ENCODE peak calls at places on chromosomes 2 and 18, in four cellular contexts. J is sigmoid colon; T is spleen; F is CD4-positive, CD25-positive, alpha-beta regulatory T cell. C is an unnamed sample.

GRCh38 chr2:100041946-100042345 is 100.4 kb downstream of the AFF3 start:
- DNase-seq in F (no peak), J (no peak), T (no peak), C (no peak)

GRCh38 chr2:138267902-138268254 is 233.7 kb upstream of the SPOPL start:
- DNase-seq in F (no peak), J (no peak), T (no peak), C (no peak)

GRCh38 chr2:121349721-121350401 is 64.9 kb upstream of the TFCP2L1 start:
- DNase-seq in T (no peak), F (no peak), J (no peak), C (no peak)

GRCh38 chr2:138922973-138923563 is 142.9 kb upstream of the NXPH2 start:
- DNase-seq in J (no peak), T (no peak), F (no peak), C (no peak)

GRCh38 chr2:127862228-127862627 is 4.3 kb upstream of the POLR2D start:
- DNase-seq in T (no peak), J (no peak), F (no peak), C (no peak)

GRCh38 chr2:233210843-233211600 is 40.5 kb upstream of the ATG16L1 start:
- DNase-seq in J (peak; percentile 88), F (no peak), T (peak; percentile 78), C (no peak)

GRCh38 chr2:61416871-61417645 is 53.8 kb downstream of the USP34 start:
- DNase-seq in F (no peak), J (no peak), T (no peak), C (no peak)

GRCh38 chr2:190786404-190787166 is 94.0 kb upstream of the GLS start:
- DNase-seq in F (no peak), J (no peak), T (no peak), C (no peak)

GRCh38 chr2:7766302-7766701 is 849.1 kb downstream of the RNF144A start:
- DNase-seq in F (no peak), T (no peak), J (no peak), C (no peak)

GRCh38 chr2:221096651-221097567 is 475.2 kb downstream of the EPHA4 start:
- DNase-seq in J (no peak), F (no peak), T (no peak), C (no peak)

GRCh38 chr2:164710252-164710633 is 89.0 kb upstream of the GRB14 start:
- DNase-seq in J (no peak), F (no peak), T (no peak), C (no peak)

GRCh38 chr2:45046786-45047185 is 37.5 kb upstream of the SIX2 start:
- DNase-seq in J (no peak), F (no peak), T (no peak), C (no peak)

GRCh38 chr2:14994721-14995120 is 362.2 kb downstream of the LRATD1 start:
- DNase-seq in J (no peak), T (no peak), F (no peak), C (no peak)

GRCh38 chr2:17584689-17585088 is 44.2 kb downstream of the VSNL1 start:
- DNase-seq in F (no peak), J (no peak), T (no peak), C (no peak)

GRCh38 chr18:13520306-13520705 is 206.1 kb downstream of the FAM210A start:
- DNase-seq in T (no peak), J (peak; percentile 81), F (no peak), C (peak; percentile 39)

GRCh38 chr2:177298191-177298590 is 33.7 kb upstream of the NFE2L2 start:
- DNase-seq in J (no peak), T (no peak), F (no peak), C (no peak)

DNA sequence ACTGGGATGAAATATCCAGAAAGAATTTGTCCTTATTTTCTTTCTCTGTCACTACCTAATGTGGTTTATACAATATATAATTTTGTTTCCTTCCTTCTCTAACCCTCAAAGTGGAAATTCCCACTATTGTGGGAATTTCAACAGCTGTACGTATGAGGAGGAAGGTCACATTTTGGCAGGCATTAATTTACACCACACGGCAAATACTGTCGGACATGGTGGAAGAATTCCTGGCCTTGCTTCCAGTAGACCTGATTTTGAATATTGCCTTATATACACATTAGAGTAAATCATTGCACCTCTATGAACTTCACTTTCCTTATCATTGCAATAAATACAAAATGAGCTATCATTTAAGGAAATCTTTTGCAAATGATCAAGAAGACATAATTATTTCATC is 358.1 kb upstream of the ETAA1 start:
- DNase-seq in J (no peak), F (no peak), T (no peak), C (no peak)
- H3K27me3 ChIP-seq in J (no peaks in the 10 kb centered on the region), F (no peaks in the 10 kb centered on the region), T (no peaks in the 10 kb centered on the region), C (no peaks in the 10 kb centered on the region)

DNA sequence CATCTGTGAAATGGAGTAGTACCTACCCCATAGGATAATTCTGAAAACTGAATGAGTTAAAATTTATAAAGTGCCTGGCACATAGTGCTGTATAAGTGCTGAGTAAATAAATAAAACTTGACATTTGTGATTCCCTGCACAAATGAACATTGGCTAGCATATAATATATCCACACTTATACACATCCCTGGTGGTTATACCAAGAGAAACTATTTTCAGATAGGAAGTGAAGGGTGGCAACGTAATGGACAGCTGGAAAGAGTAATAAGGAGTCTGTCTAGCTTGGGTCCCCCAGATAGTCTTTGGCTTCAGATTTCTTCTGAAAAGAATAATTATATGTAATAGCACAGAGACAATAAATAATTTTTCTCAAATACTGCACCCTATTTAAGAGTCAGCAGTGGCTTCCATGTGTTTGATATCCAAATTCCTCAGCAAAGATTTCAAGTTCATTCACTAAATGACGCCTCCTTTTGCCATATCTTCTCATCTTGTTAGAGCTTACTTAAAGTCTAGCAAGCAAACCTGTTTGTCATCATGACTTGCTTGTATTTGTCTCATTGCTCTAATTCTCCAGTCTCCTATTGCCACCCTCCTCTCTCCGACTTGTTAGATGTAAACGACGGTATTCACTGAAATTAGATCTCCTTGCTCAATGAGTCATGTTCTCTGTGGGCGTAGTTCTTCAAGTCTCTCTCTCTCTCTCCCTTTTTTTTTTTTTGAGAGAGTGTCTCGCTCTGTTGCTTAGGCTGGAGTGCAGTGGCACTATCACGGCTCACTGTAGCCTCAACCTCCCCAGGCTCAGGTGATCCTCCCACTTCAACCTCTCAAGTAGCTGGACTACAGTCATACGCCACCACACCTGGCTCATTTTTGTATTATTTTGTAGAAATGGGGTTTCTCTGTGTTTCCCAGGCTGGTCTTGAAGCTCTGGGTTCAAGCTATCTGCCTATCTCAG is 8.7 kb upstream of the ADGRF3 start:
- DNase-seq in T (no peak), J (no peak), F (peak; percentile 60), C (no peak)
- H3K4me3 ChIP-seq in T (no peak overlapping the region), J (no peak overlapping the region), F (peak overlapping the region; percentile 21), C (peak overlapping the region; percentile 0)

DNA sequence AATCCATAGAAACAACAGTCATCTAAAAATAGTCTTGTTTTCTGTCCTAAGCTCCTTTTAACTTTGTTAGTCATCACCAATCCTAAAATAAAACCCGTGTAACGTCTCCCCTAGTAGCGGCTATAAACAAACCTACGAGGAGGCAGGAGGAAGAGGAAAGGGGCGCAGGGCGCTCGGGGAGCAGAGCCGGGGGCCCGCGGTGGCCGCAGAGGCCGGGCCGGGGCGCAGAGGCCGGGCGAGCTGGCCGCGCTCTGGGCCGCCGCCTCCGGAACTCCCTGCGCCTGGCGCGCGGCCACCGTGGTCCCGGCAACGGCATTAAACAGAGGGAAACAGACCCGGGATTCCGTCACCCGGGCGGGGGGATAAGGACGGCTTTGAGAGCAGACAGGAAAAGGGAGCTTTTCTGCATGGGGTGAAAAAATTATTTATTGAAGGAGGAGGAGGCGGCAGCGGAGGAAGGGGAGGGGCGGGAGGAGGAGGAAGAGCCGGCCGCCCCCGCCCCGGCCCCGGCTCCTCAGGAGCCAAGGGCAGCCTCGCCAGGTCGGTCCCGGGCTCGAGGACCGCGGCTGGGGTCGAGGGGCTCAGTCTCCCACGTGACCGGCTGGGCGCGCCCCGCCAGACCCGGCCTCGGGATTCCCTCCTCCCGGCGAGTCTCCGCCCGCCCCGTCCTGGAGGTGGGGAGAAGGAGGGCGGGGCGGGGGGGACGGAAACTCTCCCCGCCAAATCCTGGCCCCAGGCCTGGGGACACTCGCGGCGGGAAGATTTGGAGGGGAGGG is 1.9 kb upstream of the NFATC1 start:
- DNase-seq in T (peak; percentile 89), J (peak; percentile 97), F (peak; percentile 47), C (peak; percentile 88)
- H3K27me3 ChIP-seq in T (peaks cover 50% of the 10 kb centered on the region), J (no peaks in the 10 kb centered on the region), F (peaks cover 8% of the 10 kb centered on the region), C (peaks cover 53% of the 10 kb centered on the region)

GRCh38 chr2:71064110-71064611 is 4.3 kb upstream of the NAGK start:
- DNase-seq in J (no peak), F (no peak), T (peak; percentile 76), C (no peak)
- H3K4me3 ChIP-seq in J (no peak overlapping the region), F (no peak overlapping the region), T (peak overlapping the region; percentile 46), C (no peak overlapping the region)

GRCh38 chr2:157930728-157931127 is 54.6 kb upstream of the ACVR1 start:
- DNase-seq in J (no peak), T (no peak), F (no peak), C (no peak)
- H3K27me3 ChIP-seq in J (no peaks in the 10 kb centered on the region), T (no peaks in the 10 kb centered on the region), F (peaks cover 3% of the 10 kb centered on the region), C (peaks cover 24% of the 10 kb centered on the region)

GRCh38 chr2:213185147-213185822 is 33.9 kb upstream of the IKZF2 start:
- DNase-seq in J (no peak), F (no peak), T (no peak), C (no peak)

GRCh38 chr2:213188533-213188867 is 37.1 kb upstream of the IKZF2 start:
- DNase-seq in F (no peak), T (no peak), J (no peak), C (no peak)

GRCh38 chr2:213187833-213188532 is 36.6 kb upstream of the IKZF2 start:
- DNase-seq in F (no peak), J (no peak), T (no peak), C (peak; percentile 87)

GRCh38 chr2:213187386-213187785 is 36.0 kb upstream of the IKZF2 start:
- DNase-seq in F (no peak), T (no peak), J (no peak), C (no peak)

GRCh38 chr2:213188971-213189899 is 37.8 kb upstream of the IKZF2 start:
- DNase-seq in F (peak; percentile 7), J (no peak), T (no peak), C (peak; percentile 79)
- H3K4me3 ChIP-seq in F (no peak overlapping the region), J (no peak overlapping the region), T (no peak overlapping the region), C (peak overlapping the region; percentile 74)

DNA sequence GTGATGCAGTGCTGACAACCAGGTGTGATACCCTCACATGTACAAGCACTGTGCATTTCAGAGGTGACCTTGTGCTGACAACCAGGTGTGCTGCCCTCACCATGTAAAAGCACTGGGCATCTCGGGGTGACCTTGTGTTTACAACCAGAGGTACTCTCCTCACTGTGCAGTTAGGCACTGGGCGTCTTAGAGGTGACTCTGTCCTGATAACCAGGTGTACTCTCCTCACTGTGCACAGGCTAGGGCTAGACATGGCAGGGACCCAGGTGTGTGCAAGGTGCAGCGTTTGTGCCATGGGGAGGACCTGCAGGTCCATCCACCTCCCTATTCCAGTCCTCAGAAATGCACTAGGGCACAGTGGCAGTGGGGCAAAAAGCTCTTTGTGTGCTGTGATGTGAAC is 8.5 kb upstream of the ALKAL2 start:
- DNase-seq in F (no peak), J (no peak), T (no peak), C (no peak)
- H3K27me3 ChIP-seq in F (peaks cover 12% of the 10 kb centered on the region), J (no peaks in the 10 kb centered on the region), T (peaks cover 5% of the 10 kb centered on the region), C (peaks cover 36% of the 10 kb centered on the region)

C was measured in endodermal cell.